ENCODE peak calls at places on chromosome 14, in four cellular contexts. T, W, M and P are unnamed samples. For H3K4me1, the result is how much of the 10 kb centered on the place peaks cover.

GRCh38 chr14:102316048-102316745 is 3.3 kb upstream of the ZNF839 start:
- DNase-seq in T (no peak), W (no peak), M (no peak), P (no peak)

GRCh38 chr14:91128699-91129098 is 14.8 kb downstream of the DGLUCY start:
- DNase-seq in T (no peak), W (no peak), M (no peak), P (no peak)

GRCh38 chr14:100658514-100658886 is 68.2 kb upstream of the DLK1 start:
- DNase-seq in T (no peak), W (no peak), M (no peak), P (no peak)

GRCh38 chr14:69716483-69717187 is 50.3 kb upstream of the SRSF5 start:
- DNase-seq in T (no peak), W (no peak), M (no peak), P (peak)

GRCh38 chr14:22427771-22428228 is 161.2 kb downstream of the DAD1 start:
- DNase-seq in T (no peak), W (no peak), M (no peak), P (no peak)

GRCh38 chr14:87309557-87309956 is 683.4 kb downstream of the GALC start:
- DNase-seq in T (no peak), W (no peak), M (no peak), P (no peak)

GRCh38 chr14:86221000-86221399 is 691.1 kb downstream of the FLRT2 start:
- DNase-seq in T (no peak), W (no peak), M (no peak), P (no peak)

GRCh38 chr14:74324945-74325361 is 22.2 kb upstream of the ABCD4 start:
- DNase-seq in T (no peak), W (no peak), M (no peak), P (no peak)

GRCh38 chr14:82146846-82147245 is 613.2 kb upstream of the SEL1L start:
- DNase-seq in T (no peak), W (no peak), M (no peak), P (no peak)

GRCh38 chr14:69694730-69695663 is 71.9 kb upstream of the SRSF5 start:
- DNase-seq in T (no peak), W (no peak), M (no peak), P (no peak)

GRCh38 chr14:69879175-69880047 is at the start of gene SMOC1:
- DNase-seq in T (peak), W (no peak), M (no peak), P (no peak)

GRCh38 chr14:32509632-32510187 is 180.6 kb downstream of the AKAP6 start:
- DNase-seq in T (no peak), W (no peak), M (peak), P (peak)

GRCh38 chr14:105525861-105526780 is at the start of gene TMEM121:
- DNase-seq in T (no peak), W (no peak), M (no peak), P (peak)

GRCh38 chr14:20652996-20653975 is 11.8 kb upstream of the OR6S1 start:
- DNase-seq in T (no peak), W (no peak), M (no peak), P (no peak)

GRCh38 chr14:33475623-33476022 is 475.3 kb downstream of the EGLN3 start:
- DNase-seq in T (no peak), W (peak), M (no peak), P (no peak)

GRCh38 chr14:103161054-103161397 is 37.8 kb downstream of the TNFAIP2 start:
- DNase-seq in T (no peak), W (no peak), M (no peak), P (no peak)

GRCh38 chr14:40599726-40600125 is 1007.0 kb upstream of the LRFN5 start:
- DNase-seq in T (no peak), W (no peak), M (no peak), P (no peak)

GRCh38 chr14:104735830-104736642 is 12.0 kb downstream of the ADSS1 start:
- DNase-seq in T (peak), W (no peak), M (peak), P (no peak)

GRCh38 chr14:82431031-82431430 is 897.4 kb upstream of the SEL1L start:
- DNase-seq in T (no peak), W (no peak), M (no peak), P (no peak)

GRCh38 chr14:22471545-22472121 is 117.4 kb downstream of the DAD1 start:
- DNase-seq in T (peak), W (peak), M (no peak), P (no peak)

GRCh38 chr14:70422538-70422937 is 5.6 kb upstream of the SYNJ2BP start:
- DNase-seq in T (no peak), W (no peak), M (no peak), P (no peak)

GRCh38 chr14:61034416-61035100 is 53.5 kb downstream of the SLC38A6 start:
- DNase-seq in T (no peak), W (no peak), M (no peak), P (no peak)

GRCh38 chr14:34684578-34684977 is 29.8 kb downstream of the CFL2 start:
- DNase-seq in T (no peak), W (no peak), M (no peak), P (no peak)

GRCh38 chr14:82029038-82029437 is 495.4 kb upstream of the SEL1L start:
- DNase-seq in T (no peak), W (no peak), M (no peak), P (no peak)

GRCh38 chr14:63378444-63378843 is 59.7 kb upstream of the GPHB5 start:
- DNase-seq in T (no peak), W (no peak), M (no peak), P (no peak)

GRCh38 chr14:26775765-26776577 is 178.1 kb upstream of the NOVA1 start:
- DNase-seq in T (no peak), W (no peak), M (no peak), P (no peak)

GRCh38 chr14:20455355-20456300 is 602 bp downstream of the APEX1 start:
- DNase-seq in T (no peak), W (no peak), M (no peak), P (no peak)

GRCh38 chr14:103696027-103696402 is 19.2 kb downstream of the XRCC3 start:
- DNase-seq in T (no peak), W (no peak), M (peak), P (no peak)

GRCh38 chr14:74642011-74642410 is 30.0 kb upstream of the LTBP2 start:
- DNase-seq in T (no peak), W (peak), M (no peak), P (no peak)

GRCh38 chr14:100778078-100778927 is 47.6 kb upstream of the MEG3 start:
- DNase-seq in T (no peak), W (no peak), M (no peak), P (no peak)

GRCh38 chr14:58066115-58066514 is 85.9 kb downstream of the ARMH4 start:
- DNase-seq in T (no peak), W (no peak), M (no peak), P (no peak)

GRCh38 chr14:58073516-58073915 is 78.5 kb downstream of the ARMH4 start:
- DNase-seq in T (no peak), W (no peak), M (no peak), P (no peak)

GRCh38 chr14:58068306-58068705 is 83.7 kb downstream of the ARMH4 start:
- DNase-seq in T (no peak), W (no peak), M (no peak), P (no peak)

GRCh38 chr14:58072288-58073071 is 79.5 kb downstream of the ARMH4 start:
- DNase-seq in T (no peak), W (no peak), M (no peak), P (no peak)

DNA sequence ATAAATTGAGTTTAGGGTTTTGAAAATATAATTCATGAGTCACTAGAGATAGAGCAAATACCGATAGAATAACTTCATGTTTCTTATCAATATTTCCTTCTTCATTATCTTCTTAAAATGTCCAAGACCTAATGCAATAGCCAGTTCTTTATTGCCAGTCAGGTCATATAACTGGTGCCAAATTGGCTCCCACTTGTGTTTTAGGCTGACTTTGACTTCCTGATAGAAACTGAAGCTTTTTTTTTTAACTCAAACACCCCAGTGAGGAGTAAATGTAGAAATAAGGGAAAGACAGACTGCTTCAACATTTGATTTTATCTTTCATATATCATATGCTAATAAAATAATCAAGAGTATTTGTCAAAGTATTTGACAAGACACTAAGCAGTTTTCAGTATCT is 80.7 kb downstream of the ARMH4 start:
- DNase-seq in T (no peak), W (no peak), M (no peak), P (no peak)
- H3K4me1 ChIP-seq in T (under half), W (under half), M (under half), P (under half)

GRCh38 chr14:68474741-68475140 is 318.1 kb downstream of the ZFP36L1 start:
- DNase-seq in T (no peak), W (no peak), M (no peak), P (no peak)
- H3K4me1 ChIP-seq in T (under half), W (under half), M (under half), P (under half)

GRCh38 chr14:24272442-24272841 is 1.0 kb upstream of the RABGGTA start:
- DNase-seq in T (no peak), W (no peak), M (no peak), P (no peak)

GRCh38 chr14:24273422-24273998 is 2.1 kb upstream of the RABGGTA start:
- DNase-seq in T (no peak), W (no peak), M (no peak), P (no peak)

GRCh38 chr14:24271834-24272263 is 452 bp upstream of the RABGGTA start:
- DNase-seq in T (no peak), W (no peak), M (no peak), P (no peak)

GRCh38 chr14:24275524-24276139 is 4.2 kb upstream of the RABGGTA start:
- DNase-seq in T (no peak), W (no peak), M (no peak), P (no peak)

GRCh38 chr14:24274101-24274543 is 2.7 kb upstream of the RABGGTA start:
- DNase-seq in T (no peak), W (no peak), M (no peak), P (no peak)
- H3K4me1 ChIP-seq in T (under half), W (under half), M (under half), P (under half)

GRCh38 chr14:89617142-89617460 is 200.1 kb upstream of the FOXN3 start:
- DNase-seq in T (no peak), W (no peak), M (no peak), P (no peak)
- H3K4me1 ChIP-seq in T (under half), W (under half), M (under half), P (under half)

GRCh38 chr14:55418411-55418810 is 6.8 kb upstream of the ATG14 start:
- DNase-seq in T (no peak), W (no peak), M (no peak), P (no peak)

GRCh38 chr14:55419663-55420062 is 8.0 kb upstream of the ATG14 start:
- DNase-seq in T (no peak), W (no peak), M (no peak), P (no peak)

GRCh38 chr14:55417955-55418354 is 6.3 kb upstream of the ATG14 start:
- DNase-seq in T (no peak), W (no peak), M (no peak), P (no peak)

GRCh38 chr14:55414551-55414950 is 2.9 kb upstream of the ATG14 start:
- DNase-seq in T (no peak), W (no peak), M (no peak), P (no peak)

DNA sequence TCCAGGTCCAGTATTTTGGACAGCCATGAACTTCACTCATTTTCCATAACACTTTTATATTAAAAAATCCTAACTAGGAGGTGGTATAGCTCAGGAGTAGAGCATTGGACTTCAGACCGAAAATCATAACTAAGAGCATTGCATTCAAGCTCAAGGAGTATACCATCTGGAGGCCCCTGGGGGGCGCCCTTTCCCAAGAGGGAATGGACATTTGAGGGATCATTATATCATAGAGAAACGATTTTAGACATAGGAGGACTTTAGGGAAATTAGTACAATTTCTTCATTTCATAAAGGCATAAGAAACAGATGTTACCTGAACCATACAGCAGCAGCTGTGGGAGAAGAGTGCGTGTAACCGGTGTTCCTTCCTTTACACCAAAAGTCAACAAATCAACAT is 5.2 kb upstream of the ATG14 start:
- DNase-seq in T (no peak), W (no peak), M (no peak), P (no peak)
- H3K4me1 ChIP-seq in T (under half), W (under half), M (under half), P (under half)